ENCODE peak calls at places on chromosome 22, in four cellular contexts. D, E, C and U are unnamed samples.

GRCh38 chr22:39567135-39567946 is 3.2 kb upstream of the CACNA1I start:
- DNase-seq in C (no peak), D (no peak), E (no peak), U (no peak)

GRCh38 chr22:36824655-36825054 is 7.8 kb upstream of the PVALB start:
- DNase-seq in C (no peak), D (no peak), E (no peak), U (no peak)

GRCh38 chr22:48885271-48885918 is 942.3 kb downstream of the BRD1 start:
- DNase-seq in E (no peak), C (no peak), D (no peak), U (no peak)

GRCh38 chr22:33811686-33812085 is 108.6 kb downstream of the LARGE1 start:
- DNase-seq in D (no peak), E (no peak), C (no peak), U (no peak)

GRCh38 chr22:24981066-24981465 is 28.6 kb downstream of the KIAA1671 start:
- DNase-seq in D (no peak), E (no peak), C (no peak), U (no peak)

GRCh38 chr22:27670701-27671412 is 130.7 kb downstream of the MN1 start:
- DNase-seq in D (peak), C (no peak), E (peak), U (no peak)

GRCh38 chr22:36673821-36674220 is 29.7 kb downstream of the CACNG2 start:
- DNase-seq in E (no peak), D (no peak), C (no peak), U (no peak)

GRCh38 chr22:32904044-32904443 is 102.5 kb downstream of the TIMP3 start:
- DNase-seq in C (no peak), D (peak), E (peak), U (peak)

GRCh38 chr22:39519681-39520053 is 695 bp upstream of the ATF4 start:
- DNase-seq in D (peak), E (peak), C (no peak), U (peak)

GRCh38 chr22:39527481-39527961 is 5.0 kb downstream of the RPS19BP1 start:
- DNase-seq in E (peak), D (peak), C (no peak), U (no peak)

GRCh38 chr22:27987557-27987956 is 68.5 kb upstream of the PITPNB start:
- DNase-seq in C (no peak), E (no peak), D (no peak), U (no peak)

GRCh38 chr22:37663521-37664140 is 5.1 kb downstream of the PDXP start:
- DNase-seq in C (no peak), E (no peak), D (no peak), U (no peak)

GRCh38 chr22:45233386-45233785 is 7.3 kb downstream of the KIAA0930 start:
- DNase-seq in C (no peak), D (no peak), E (no peak), U (no peak)

GRCh38 chr22:45233827-45234226 is 6.9 kb downstream of the KIAA0930 start:
- DNase-seq in E (no peak), D (no peak), C (no peak), U (no peak)

GRCh38 chr22:45235851-45236342 is 4.8 kb downstream of the KIAA0930 start:
- DNase-seq in D (no peak), E (no peak), C (no peak), U (no peak)

GRCh38 chr22:45237065-45237990 is 3.4 kb downstream of the KIAA0930 start:
- DNase-seq in C (no peak), D (peak), E (no peak), U (no peak)

GRCh38 chr22:45235101-45235777 is 5.5 kb downstream of the KIAA0930 start:
- DNase-seq in C (peak), D (no peak), E (no peak), U (no peak)
- TF ChIP-seq JUNB in C (peak), D (no peak), E (no peak), U (no peak)

GRCh38 chr22:44057411-44057987 is 33.4 kb downstream of the PARVB start:
- DNase-seq in D (no peak), C (no peak), E (no peak), U (no peak)
- TF ChIP-seq POLR2A in D (no peak), C (no peak), E (no peak), U (no peak)

GRCh38 chr22:46769191-46769675 is 6.8 kb downstream of the TBC1D22A start:
- DNase-seq in C (no peak), E (no peak), D (no peak), U (no peak)
- TF ChIP-seq JUNB in C (no peak), E (no peak), D (no peak), U (no peak)

DNA sequence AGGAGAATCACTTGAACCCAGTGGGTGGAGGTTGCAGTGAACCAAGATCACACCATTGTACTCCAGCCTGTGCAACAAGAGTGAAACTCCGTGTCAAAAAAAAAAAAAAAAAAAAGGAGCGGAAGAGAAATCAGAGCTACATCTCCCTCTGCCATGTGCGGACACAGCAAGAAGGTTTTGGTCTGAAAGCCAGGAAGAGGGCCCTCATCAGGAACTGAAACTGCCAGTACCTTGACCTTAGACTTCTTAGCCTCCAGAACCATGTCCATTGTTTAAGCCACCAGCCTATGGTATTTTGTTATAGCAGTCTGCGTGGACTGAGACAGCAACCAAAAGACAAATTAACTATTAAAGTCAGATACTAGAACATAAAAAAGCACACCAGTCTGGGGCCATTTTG is 41.6 kb downstream of the KREMEN1 start:
- DNase-seq in E (no peak), C (no peak), D (no peak), U (no peak)
- TF ChIP-seq POLR2A in E (no peak), C (no peak), D (no peak), U (no peak)

GRCh38 chr22:30511109-30511508 is 5.6 kb upstream of the SEC14L4 start:
- DNase-seq in D (no peak), C (no peak), E (no peak), U (no peak)
- TF ChIP-seq JUNB in D (no peak), C (no peak), E (no peak), U (no peak)

DNA sequence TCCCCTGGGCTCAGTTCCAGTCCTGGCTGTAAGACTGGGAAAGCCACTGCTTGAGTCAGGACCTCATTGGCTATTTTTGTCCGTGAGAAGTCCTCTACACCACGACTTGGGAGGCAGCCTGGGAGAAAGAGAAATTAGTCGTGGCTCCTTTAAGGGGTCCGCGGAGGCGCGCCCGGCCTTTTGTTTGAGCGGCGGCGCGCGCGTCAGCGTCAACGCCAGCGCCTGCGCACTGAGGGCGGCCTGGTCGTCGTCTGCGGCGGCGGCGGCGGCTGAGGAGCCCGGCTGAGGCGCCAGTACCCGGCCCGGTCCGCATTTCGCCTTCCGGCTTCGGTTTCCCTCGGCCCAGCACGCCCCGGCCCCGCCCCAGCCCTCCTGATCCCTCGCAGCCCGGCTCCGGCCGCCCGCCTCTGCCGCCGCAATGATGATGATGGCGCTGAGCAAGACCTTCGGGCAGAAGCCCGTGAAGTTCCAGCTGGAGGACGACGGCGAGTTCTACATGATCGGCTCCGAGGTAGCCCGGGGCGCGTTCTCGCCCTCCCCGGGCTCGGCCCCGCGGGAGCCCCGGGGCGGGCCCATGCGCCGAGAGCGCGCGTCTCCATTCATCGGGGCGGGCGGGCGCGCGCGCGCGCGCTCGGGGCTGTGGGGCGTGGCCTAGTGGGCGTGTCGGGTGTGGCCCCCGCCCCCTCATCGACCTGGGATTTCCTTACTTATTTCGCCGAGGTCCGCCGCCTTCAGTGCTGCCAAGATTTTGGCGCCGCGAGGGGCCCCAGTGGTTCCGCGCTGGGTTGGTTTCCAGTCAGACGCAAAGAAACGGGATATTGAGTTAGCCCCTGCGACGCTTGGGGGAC is at the start of gene SMARCB1:
- DNase-seq in D (peak), E (peak), C (no peak), U (peak)
- TF ChIP-seq POLR2A in D (peak), E (peak), C (peak), U (peak)

GRCh38 chr22:20388200-20388599 is 5.8 kb upstream of the ZNF74 start:
- DNase-seq in D (no peak), E (no peak), C (no peak), U (no peak)

GRCh38 chr22:20390394-20390907 is 3.5 kb upstream of the ZNF74 start:
- DNase-seq in E (no peak), C (no peak), D (no peak), U (no peak)

GRCh38 chr22:20391222-20391621 is 2.7 kb upstream of the ZNF74 start:
- DNase-seq in E (no peak), C (no peak), D (no peak), U (no peak)

GRCh38 chr22:20386972-20387371 is 7.0 kb upstream of the ZNF74 start:
- DNase-seq in C (no peak), E (no peak), D (no peak), U (no peak)

DNA sequence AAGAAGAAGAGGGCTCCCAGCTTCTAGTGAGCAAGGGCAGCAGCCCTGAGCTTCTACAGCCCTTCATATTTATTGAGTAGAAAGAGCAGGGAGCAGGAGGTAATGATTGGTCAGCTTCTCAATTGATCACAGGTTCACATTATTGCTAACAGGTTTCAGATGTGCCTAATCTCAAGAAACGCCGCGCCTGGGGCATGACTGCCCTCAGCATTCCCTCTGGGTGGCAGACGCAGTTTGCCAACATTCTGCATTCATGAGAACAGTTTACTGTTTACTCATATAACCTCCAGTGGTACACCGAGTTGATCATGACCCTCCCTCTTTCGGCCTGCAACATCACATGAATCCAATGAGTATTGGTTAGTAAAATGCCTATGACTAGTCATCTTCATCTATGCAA is 4.7 kb upstream of the ZNF74 start:
- DNase-seq in D (no peak), C (no peak), E (no peak), U (no peak)
- TF ChIP-seq JUNB in D (no peak), C (no peak), E (no peak), U (no peak)

DNA sequence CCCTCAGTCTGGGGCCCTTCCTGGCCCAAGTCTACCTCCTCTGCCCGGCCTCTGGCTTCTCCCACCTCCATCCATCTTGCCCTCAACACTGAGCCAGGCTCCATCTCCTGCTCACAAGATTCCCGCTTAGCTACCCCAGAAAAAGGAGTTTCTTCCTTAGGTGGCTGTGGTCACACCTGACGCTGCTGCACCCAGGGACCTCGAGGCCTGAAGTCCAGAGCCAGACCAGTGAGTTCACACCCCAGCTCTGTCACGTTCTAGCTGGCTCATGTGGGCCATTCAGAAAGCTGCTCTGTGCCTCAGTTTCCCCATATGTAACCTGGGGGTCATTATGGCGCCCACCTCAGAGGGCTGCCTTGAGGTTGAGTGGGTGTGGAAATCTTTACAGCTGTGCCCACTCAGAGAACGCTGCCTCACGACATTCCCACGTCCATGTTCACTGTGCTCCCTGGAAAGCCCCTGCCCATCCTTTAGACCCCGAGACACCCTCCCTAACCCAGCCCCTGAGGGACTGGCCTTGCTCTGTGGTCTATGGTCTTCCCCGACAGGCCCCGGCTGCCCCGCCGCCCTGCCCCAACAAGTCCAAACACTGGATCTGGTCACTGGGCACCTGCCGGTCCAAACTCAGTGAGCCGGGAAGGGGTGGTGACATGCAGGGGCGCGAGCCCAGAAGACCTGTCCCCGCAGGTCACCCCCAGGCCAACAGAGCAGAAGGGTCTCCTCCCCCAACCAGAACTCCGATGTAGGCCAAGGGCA is 9.8 kb downstream of the PLXNB2 start:
- DNase-seq in D (no peak), E (no peak), C (no peak), U (no peak)
- TF ChIP-seq POLR2A in D (no peak), E (no peak), C (no peak), U (no peak)

GRCh38 chr22:47200273-47201051 is 438.0 kb downstream of the TBC1D22A start:
- DNase-seq in E (no peak), C (no peak), D (no peak), U (no peak)

GRCh38 chr22:47203554-47203991 is 441.1 kb downstream of the TBC1D22A start:
- DNase-seq in C (no peak), D (no peak), E (no peak), U (no peak)

GRCh38 chr22:47202819-47203553 is 440.5 kb downstream of the TBC1D22A start:
- DNase-seq in D (no peak), E (no peak), C (no peak), U (no peak)

GRCh38 chr22:47201186-47201995 is 438.9 kb downstream of the TBC1D22A start:
- DNase-seq in C (no peak), D (no peak), E (no peak), U (no peak)

GRCh38 chr22:47201996-47202818 is 439.8 kb downstream of the TBC1D22A start:
- DNase-seq in E (no peak), D (no peak), C (no peak), U (no peak)
- TF ChIP-seq JUNB in E (no peak), D (no peak), C (no peak), U (no peak)

GRCh38 chr22:31308181-31308580 is 15.9 kb upstream of the PIK3IP1 start:
- DNase-seq in E (no peak), D (no peak), C (no peak), U (no peak)

DNA sequence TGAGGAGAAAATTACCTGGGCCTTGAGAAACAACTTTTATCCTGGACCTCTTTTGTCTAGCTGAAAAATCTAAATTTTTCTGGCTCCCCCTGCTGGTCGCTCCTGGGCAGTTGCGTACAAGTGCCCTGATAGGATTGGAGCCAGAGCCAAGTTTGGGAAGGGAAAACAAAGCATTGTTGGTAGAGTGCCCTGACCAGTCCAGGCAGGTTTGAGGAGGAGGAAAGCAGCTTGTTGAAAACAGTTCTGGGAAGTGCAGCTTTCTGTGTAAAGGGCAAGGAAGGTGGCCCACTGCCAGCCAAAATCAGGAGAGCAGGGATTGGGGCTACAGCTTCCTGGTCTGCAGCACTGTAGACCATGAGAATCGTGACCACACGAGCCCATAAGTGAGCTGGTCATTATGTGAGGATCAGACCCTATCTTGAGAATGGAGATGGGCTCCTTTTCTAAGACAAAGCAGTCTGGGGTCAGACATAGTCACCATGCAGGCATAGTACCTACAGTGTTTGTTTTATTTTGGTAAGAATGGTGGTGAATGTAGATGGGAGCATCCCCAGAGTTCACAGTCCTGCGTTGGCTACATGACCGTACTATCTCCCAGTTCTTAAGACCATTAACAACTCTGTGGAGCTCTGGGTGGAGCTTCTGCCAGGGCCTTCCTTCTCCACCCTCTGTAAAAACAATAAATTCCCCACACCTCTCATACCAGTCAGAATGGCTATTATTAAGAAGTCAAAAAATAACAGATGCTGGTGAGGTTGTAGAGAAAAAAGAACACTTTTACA is 21.3 kb upstream of the PIK3IP1 start:
- DNase-seq in C (no peak), E (peak), D (peak), U (peak)
- TF ChIP-seq POLR2A in C (no peak), E (no peak), D (no peak), U (no peak)